ENCODE peak calls at places on chromosomes 4 and X, in five cellular contexts. D, K, J, T and S are unnamed samples.

GRCh38 chr4:78846258-78846657 is 70.1 kb downstream of the BMP2K start:
- DNase-seq in D (no peak), K (no peak), J (no peak), T (no peak), S (no peak)

GRCh38 chrX:101291204-101291603 is at the start of gene TAF7L:
- DNase-seq in D (no peak), K (no peak), J (no peak), T (no peak), S (no peak)

GRCh38 chr4:821181-821591 is 4.7 kb downstream of the CPLX1 start:
- DNase-seq in D (no peak), K (no peak), J (no peak), T (no peak), S (no peak)

GRCh38 chrX:150201841-150202240 is 161.3 kb upstream of the MAMLD1 start:
- DNase-seq in D (no peak), K (no peak), J (no peak), T (no peak), S (no peak)

GRCh38 chr4:102500371-102501175 is 586 bp upstream of the NFKB1 start:
- DNase-seq in D (peak), K (peak), J (peak), T (no peak), S (peak)

GRCh38 chrX:152479525-152479924 is 28.4 kb upstream of the GABRA3 start:
- DNase-seq in D (no peak), K (no peak), J (no peak), T (no peak), S (no peak)

GRCh38 chr4:127124919-127125318 is 507.8 kb upstream of the INTU start:
- DNase-seq in D (no peak), K (no peak), J (no peak), T (no peak), S (no peak)

GRCh38 chrX:45696762-45697161 is 496.1 kb upstream of the DIPK2B start:
- DNase-seq in D (no peak), K (no peak), J (no peak), T (no peak), S (no peak)

GRCh38 chr4:168434993-168435392 is 45.3 kb downstream of the DDX60L start:
- DNase-seq in D (no peak), K (no peak), J (no peak), T (no peak), S (no peak)

GRCh38 chrX:107565916-107566602 is 62.3 kb upstream of the PRPS1 start:
- DNase-seq in D (peak), K (no peak), J (no peak), T (no peak), S (no peak)

GRCh38 chr4:160038560-160038959 is 935.7 kb downstream of the RAPGEF2 start:
- DNase-seq in D (no peak), K (no peak), J (no peak), T (no peak), S (no peak)

GRCh38 chr4:139767168-139767567 is 101.5 kb downstream of the MGST2 start:
- DNase-seq in D (no peak), K (no peak), J (no peak), T (no peak), S (no peak)

GRCh38 chr4:154998284-154998683 is 210.2 kb upstream of the NPY2R start:
- DNase-seq in D (no peak), K (no peak), J (no peak), T (no peak), S (no peak)

GRCh38 chrX:17596051-17596450 is 141.2 kb upstream of the SCML1 start:
- DNase-seq in D (no peak), K (no peak), J (no peak), T (no peak), S (no peak)

GRCh38 chr4:48509543-48509942 is 19.5 kb downstream of the ZAR1 start:
- DNase-seq in D (no peak), K (no peak), J (no peak), T (no peak), S (no peak)

GRCh38 chrX:84168574-84168973 is 19.4 kb downstream of the RPS6KA6 start:
- DNase-seq in D (no peak), K (no peak), J (no peak), T (no peak), S (no peak)

GRCh38 chr4:68724426-68724825 is 54.0 kb upstream of the UGT2B15 start:
- DNase-seq in D (no peak), K (no peak), J (no peak), T (no peak), S (no peak)

GRCh38 chr4:101393256-101393655 is 45.9 kb upstream of the PPP3CA start:
- DNase-seq in D (no peak), K (no peak), J (no peak), T (no peak), S (no peak)

GRCh38 chr4:96675916-96676315 is 836.0 kb downstream of the PDHA2 start:
- DNase-seq in D (no peak), K (no peak), J (no peak), T (no peak), S (no peak)

GRCh38 chrX:151793886-151794285 is 59.3 kb downstream of the CNGA2 start:
- DNase-seq in D (no peak), K (no peak), J (no peak), T (no peak), S (no peak)